ENCODE peak calls at places on chromosomes 16 and 17, in eight cellular contexts. U, K, I, T, B, Z, X and R are unnamed samples.

GRCh38 chr17:76279742-76280287 is 14.7 kb downstream of the UBALD2 start:
- DNase-seq in Z (no peak), U (no peak), K (no peak), X (no peak), T (no peak), B (no peak), I (no peak), R (no peak)

GRCh38 chr17:332558-333322 is 19.9 kb downstream of the RPH3AL start:
- DNase-seq in T (no peak), U (peak; percentile 42), X (peak; percentile 68), I (no peak), Z (peak; percentile 36), B (peak; percentile 70), K (no peak), R (no peak)

GRCh38 chr16:89093602-89094251 is at the start of gene ACSF3:
- DNase-seq in X (peak; percentile 89), B (peak; percentile 74), T (peak; percentile 57), Z (no peak), K (peak; percentile 53), U (peak; percentile 76), I (peak; percentile 75), R (peak; percentile 95)

GRCh38 chr16:60031751-60032150 is 1297.6 kb upstream of the GOT2 start:
- DNase-seq in Z (no peak), B (no peak), I (no peak), U (no peak), X (no peak), T (no peak), K (no peak), R (no peak)

GRCh38 chr17:77409282-77410161 is 268.8 kb downstream of the SEC14L1 start:
- DNase-seq in K (no peak), T (no peak), B (peak; percentile 65), I (peak; percentile 53), X (peak; percentile 86), Z (peak; percentile 89), U (peak; percentile 73), R (no peak)

GRCh38 chr17:57657211-57657610 is 87.9 kb downstream of the CCDC182 start:
- DNase-seq in B (no peak), X (no peak), K (no peak), I (no peak), T (no peak), U (no peak), Z (no peak), R (no peak)

GRCh38 chr16:29876186-29876577 is 13.2 kb upstream of the CDIPT start:
- DNase-seq in U (no peak), I (no peak), Z (peak; percentile 89), X (no peak), T (no peak), K (no peak), B (no peak), R (no peak)

GRCh38 chr17:72004011-72004427 is 116.8 kb upstream of the SOX9 start:
- DNase-seq in I (no peak), B (no peak), X (no peak), K (peak; percentile 63), U (no peak), Z (no peak), T (peak; percentile 17), R (no peak)

GRCh38 chr16:83054302-83054701 is 427.5 kb downstream of the CDH13 start:
- DNase-seq in I (no peak), X (no peak), Z (no peak), U (no peak), K (no peak), B (no peak), T (no peak), R (no peak)

GRCh38 chr16:3999479-3999868 is 116.8 kb downstream of the ADCY9 start:
- DNase-seq in X (peak; percentile 68), Z (no peak), I (no peak), U (peak; percentile 63), K (no peak), B (peak; percentile 53), T (no peak), R (no peak)

GRCh38 chr17:76529643-76530488 is 7.6 kb downstream of the CYGB start:
- DNase-seq in I (no peak), Z (no peak), T (peak; percentile 69), B (peak; percentile 89), K (no peak), U (peak; percentile 93), X (peak; percentile 95), R (no peak)

GRCh38 chr17:13107726-13108235 is 90.0 kb upstream of the ELAC2 start:
- DNase-seq in K (no peak), X (no peak), U (no peak), Z (no peak), T (no peak), I (no peak), B (no peak), R (no peak)

GRCh38 chr17:8066841-8067775 is 20.4 kb downstream of the ALOX12B start:
- DNase-seq in X (no peak), T (no peak), I (no peak), B (no peak), K (peak; percentile 71), U (no peak), Z (no peak), R (no peak)

GRCh38 chr17:64148017-64148631 is 18.2 kb upstream of the ERN1 start:
- DNase-seq in I (no peak), U (no peak), X (no peak), K (peak; percentile 45), T (no peak), Z (no peak), B (no peak), R (no peak)

GRCh38 chr16:70700101-70701020 is 14.5 kb upstream of the MTSS2 start:
- DNase-seq in U (peak; percentile 79), I (no peak), T (no peak), B (peak; percentile 83), X (peak; percentile 80), Z (no peak), K (no peak), R (no peak)

GRCh38 chr16:47778106-47778803 is 317.1 kb downstream of the PHKB start:
- DNase-seq in I (no peak), Z (no peak), B (no peak), K (no peak), U (no peak), T (no peak), X (no peak), R (no peak)

GRCh38 chr16:47779201-47780016 is 318.3 kb downstream of the PHKB start:
- DNase-seq in Z (no peak), B (no peak), U (no peak), X (no peak), T (peak; percentile 23), K (no peak), I (no peak), R (peak; percentile 46)

GRCh38 chr16:47777191-47777590 is 316.1 kb downstream of the PHKB start:
- DNase-seq in B (no peak), U (no peak), T (no peak), K (peak; percentile 79), I (no peak), Z (no peak), X (no peak), R (no peak)

GRCh38 chr16:47780213-47780612 is 319.1 kb downstream of the PHKB start:
- DNase-seq in U (no peak), I (no peak), K (no peak), T (no peak), Z (no peak), B (no peak), X (no peak), R (no peak)

DNA sequence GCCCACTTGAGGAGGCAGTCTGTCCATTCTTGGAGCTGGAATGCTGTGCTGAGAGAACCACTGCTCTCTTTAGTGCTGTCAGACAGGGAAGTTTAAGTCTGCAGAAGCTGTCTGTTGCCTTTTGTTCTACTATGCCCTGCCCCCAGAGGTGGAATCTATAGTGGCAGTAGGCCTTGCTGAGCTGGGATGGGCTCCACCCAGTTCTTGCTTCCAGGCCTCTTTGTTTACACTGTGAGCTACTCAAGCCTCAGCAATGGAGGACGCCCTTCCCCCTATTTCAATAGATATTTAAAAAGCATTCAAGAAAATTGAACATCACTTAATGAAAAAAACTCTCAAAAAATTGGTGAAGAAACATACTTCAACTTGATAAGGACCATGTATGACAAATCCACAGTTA is 313.5 kb downstream of the PHKB start:
- DNase-seq in X (no peak), I (no peak), T (no peak), B (no peak), K (peak; percentile 78), Z (peak; percentile 69), U (no peak), R (no peak)
- TF ChIP-seq CTCF in X (no peak), I (no peak), T (no peak), B (no peak), K (no peak), Z (peak; percentile 47), U (no peak), R (no peak)

GRCh38 chr17:61478790-61479492 is 26.7 kb downstream of the TBX4 start:
- DNase-seq in X (no peak), U (no peak), B (no peak), K (no peak), I (no peak), T (no peak), Z (no peak), R (no peak)
- TF ChIP-seq CTCF in X (no peak), U (no peak), B (no peak), K (no peak), I (no peak), T (no peak), Z (peak; percentile 17), R (no peak)

GRCh38 chr16:86073763-86074493 is 175.0 kb downstream of the IRF8 start:
- DNase-seq in I (no peak), U (no peak), B (no peak), Z (no peak), T (no peak), X (no peak), K (no peak), R (no peak)

GRCh38 chr16:86071611-86072240 is 172.8 kb downstream of the IRF8 start:
- DNase-seq in K (no peak), U (no peak), B (no peak), I (no peak), Z (no peak), X (no peak), T (no peak), R (no peak)

GRCh38 chr16:86074651-86075487 is 175.9 kb downstream of the IRF8 start:
- DNase-seq in Z (peak; percentile 82), X (no peak), I (no peak), U (no peak), K (no peak), B (no peak), T (no peak), R (no peak)

GRCh38 chr16:86072328-86073102 is 173.6 kb downstream of the IRF8 start:
- DNase-seq in X (no peak), K (peak; percentile 59), T (peak; percentile 58), Z (peak; percentile 64), U (peak; percentile 54), B (peak; percentile 41), I (no peak), R (peak; percentile 81)

DNA sequence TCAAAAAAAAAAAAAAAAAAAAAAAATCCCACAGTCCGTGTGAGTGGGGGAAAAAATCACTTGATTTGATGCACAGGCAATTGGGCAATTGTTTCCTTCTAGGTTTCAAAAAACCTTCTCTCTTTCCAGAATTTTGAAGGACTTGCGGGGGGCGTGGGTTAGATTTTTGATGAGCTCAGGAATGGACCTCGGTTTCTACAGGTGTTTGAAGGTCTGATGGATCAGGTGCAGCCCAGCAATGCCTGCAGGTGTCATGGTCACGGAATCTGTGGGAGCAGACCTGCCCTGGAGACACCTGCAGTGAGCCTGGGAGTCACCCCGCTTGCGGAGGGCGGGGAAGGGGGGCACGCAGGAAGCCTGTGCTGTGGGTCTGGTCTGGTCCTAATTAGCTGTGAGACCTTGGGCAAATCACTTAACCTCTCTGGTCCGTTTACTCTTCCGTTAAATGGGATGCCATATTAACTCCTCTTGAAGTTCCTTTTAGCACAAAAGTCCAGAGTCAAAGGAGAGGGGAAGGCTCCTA is 174.2 kb downstream of the IRF8 start:
- DNase-seq in I (no peak), T (no peak), U (no peak), B (no peak), X (no peak), K (no peak), Z (no peak), R (no peak)
- TF ChIP-seq CTCF in I (peak; percentile 44), T (no peak), U (peak; percentile 10), B (no peak), X (no peak), K (no peak), Z (peak; percentile 5), R (no peak)

GRCh38 chr16:26963109-26963508 is 103.6 kb upstream of the C16orf82 start:
- DNase-seq in I (no peak), K (no peak), B (no peak), Z (peak; percentile 75), T (peak; percentile 15), X (no peak), U (no peak), R (no peak)
- TF ChIP-seq CTCF in I (no peak), K (no peak), B (no peak), Z (peak; percentile 84), T (peak; percentile 23), X (no peak), U (no peak), R (no peak)